ENCODE peak calls at places on chromosomes 3 and 15, in six cellular contexts. One of them, this sample, is unnamed.
A peak's percentile ranks its signal among the peaks of the same experiment; 100 is the strongest.

GRCh38 chr3:108642526-108642925 is 53.0 kb downstream of the DZIP3 start:
- DNase-seq in ovary: no peak
- DNase-seq in HepG2: no peak
- DNase-seq in tibial nerve: no peak
- DNase-seq in AG04450: no peak
- DNase-seq in Peyer's patch: no peak
- DNase-seq in this sample: no peak

GRCh38 chr3:196274585-196274984 is 12.9 kb downstream of the PCYT1A start:
- DNase-seq in tibial nerve: no peak
- DNase-seq in AG04450: no peak
- DNase-seq in HepG2: no peak
- DNase-seq in Peyer's patch: no peak
- DNase-seq in ovary: no peak
- DNase-seq in this sample: no peak

GRCh38 chr3:10774129-10774670 is 41.8 kb upstream of the SLC6A11 start:
- DNase-seq in tibial nerve: no peak
- DNase-seq in ovary: no peak
- DNase-seq in AG04450: no peak
- DNase-seq in Peyer's patch: no peak
- DNase-seq in HepG2: no peak
- DNase-seq in this sample: no peak

GRCh38 chr3:46895204-46895660 is 17.7 kb downstream of the PTH1R start:
- DNase-seq in ovary: peak; percentile 85
- DNase-seq in Peyer's patch: peak; percentile 80
- DNase-seq in AG04450: no peak
- DNase-seq in tibial nerve: peak; percentile 82
- DNase-seq in HepG2: peak; percentile 36
- DNase-seq in this sample: peak; percentile 74

GRCh38 chr3:33901862-33902563 is 103.6 kb downstream of the PDCD6IP start:
- DNase-seq in Peyer's patch: no peak
- DNase-seq in tibial nerve: no peak
- DNase-seq in ovary: no peak
- DNase-seq in HepG2: no peak
- DNase-seq in AG04450: no peak
- DNase-seq in this sample: no peak

GRCh38 chr15:68379759-68380290 is 52.1 kb downstream of the ITGA11 start:
- DNase-seq in AG04450: peak; percentile 61
- DNase-seq in tibial nerve: no peak
- DNase-seq in HepG2: no peak
- DNase-seq in Peyer's patch: no peak
- DNase-seq in ovary: no peak
- DNase-seq in this sample: peak; percentile 22

GRCh38 chr3:106282931-106283330 is 414.1 kb upstream of the CBLB start:
- DNase-seq in HepG2: no peak
- DNase-seq in Peyer's patch: no peak
- DNase-seq in AG04450: no peak
- DNase-seq in tibial nerve: no peak
- DNase-seq in ovary: no peak
- DNase-seq in this sample: no peak

GRCh38 chr3:47527952-47528718 is 14.6 kb upstream of the ELP6 start:
- DNase-seq in AG04450: no peak
- DNase-seq in tibial nerve: no peak
- DNase-seq in ovary: no peak
- DNase-seq in Peyer's patch: no peak
- DNase-seq in HepG2: no peak
- DNase-seq in this sample: no peak

GRCh38 chr3:157631468-157631867 is 128.3 kb upstream of the VEPH1 start:
- DNase-seq in tibial nerve: no peak
- DNase-seq in ovary: no peak
- DNase-seq in Peyer's patch: no peak
- DNase-seq in AG04450: no peak
- DNase-seq in HepG2: no peak
- DNase-seq in this sample: no peak

GRCh38 chr3:83438177-83438576 is 1520.6 kb upstream of the CADM2 start:
- DNase-seq in AG04450: no peak
- DNase-seq in ovary: no peak
- DNase-seq in tibial nerve: no peak
- DNase-seq in HepG2: no peak
- DNase-seq in Peyer's patch: no peak
- DNase-seq in this sample: no peak

GRCh38 chr15:91867581-91868026 is 14.1 kb downstream of the SLCO3A1 start:
- DNase-seq in HepG2: no peak
- DNase-seq in tibial nerve: no peak
- DNase-seq in AG04450: peak; percentile 57
- DNase-seq in Peyer's patch: peak; percentile 54
- DNase-seq in ovary: peak; percentile 78
- DNase-seq in this sample: no peak

GRCh38 chr15:69424748-69425413 is 10.7 kb downstream of the KIF23 start:
- DNase-seq in Peyer's patch: no peak
- DNase-seq in ovary: no peak
- DNase-seq in HepG2: no peak
- DNase-seq in AG04450: no peak
- DNase-seq in tibial nerve: no peak
- DNase-seq in this sample: no peak

GRCh38 chr15:79516646-79517045 is 84.5 kb downstream of the MINAR1 start:
- DNase-seq in ovary: no peak
- DNase-seq in AG04450: no peak
- DNase-seq in tibial nerve: no peak
- DNase-seq in Peyer's patch: no peak
- DNase-seq in HepG2: no peak
- DNase-seq in this sample: no peak

GRCh38 chr15:79515628-79516027 is 83.5 kb downstream of the MINAR1 start:
- DNase-seq in AG04450: no peak
- DNase-seq in Peyer's patch: no peak
- DNase-seq in HepG2: no peak
- DNase-seq in ovary: no peak
- DNase-seq in tibial nerve: no peak
- DNase-seq in this sample: no peak

GRCh38 chr15:79513916-79514315 is 81.8 kb downstream of the MINAR1 start:
- DNase-seq in HepG2: no peak
- DNase-seq in Peyer's patch: no peak
- DNase-seq in AG04450: no peak
- DNase-seq in tibial nerve: no peak
- DNase-seq in ovary: no peak
- DNase-seq in this sample: no peak

GRCh38 chr15:79516155-79516554 is 84.0 kb downstream of the MINAR1 start:
- DNase-seq in Peyer's patch: no peak
- DNase-seq in AG04450: no peak
- DNase-seq in ovary: no peak
- DNase-seq in tibial nerve: no peak
- DNase-seq in HepG2: no peak
- DNase-seq in this sample: no peak
- H3K9me3 ChIP-seq in Peyer's patch: no peaks in the 10 kb centered on the region
- H3K9me3 ChIP-seq in AG04450: no peaks in the 10 kb centered on the region
- H3K9me3 ChIP-seq in ovary: no peaks in the 10 kb centered on the region
- H3K9me3 ChIP-seq in tibial nerve: no peaks in the 10 kb centered on the region
- H3K9me3 ChIP-seq in HepG2: no peaks in the 10 kb centered on the region
- H3K9me3 ChIP-seq in this sample: no peaks in the 10 kb centered on the region

DNA sequence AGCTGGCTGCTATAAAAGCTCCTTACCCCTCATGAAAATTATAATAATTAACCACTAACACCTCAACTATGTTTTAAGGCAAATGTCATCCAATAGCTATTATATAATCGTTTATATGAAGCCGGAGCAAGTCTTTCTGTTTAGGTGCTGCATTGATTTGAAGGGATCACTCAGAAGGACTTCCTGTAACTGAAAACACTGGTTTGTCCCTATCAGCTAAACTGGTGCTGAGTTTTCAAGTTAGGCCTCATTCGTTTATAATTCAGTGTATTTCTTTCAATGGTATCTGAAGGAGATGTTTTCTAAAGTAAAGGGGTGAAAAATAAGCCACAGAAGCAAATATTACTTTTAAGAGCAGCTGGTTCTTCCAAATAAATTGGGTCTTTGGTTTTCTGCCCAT is 14.2 kb downstream of the MEIS2 start:
- DNase-seq in HepG2: no peak
- DNase-seq in AG04450: no peak
- DNase-seq in tibial nerve: no peak
- DNase-seq in Peyer's patch: no peak
- DNase-seq in ovary: no peak
- DNase-seq in this sample: no peak
- H3K9me3 ChIP-seq in HepG2: no peaks in the 10 kb centered on the region
- H3K9me3 ChIP-seq in AG04450: no peaks in the 10 kb centered on the region
- H3K9me3 ChIP-seq in tibial nerve: no peaks in the 10 kb centered on the region
- H3K9me3 ChIP-seq in Peyer's patch: no peaks in the 10 kb centered on the region
- H3K9me3 ChIP-seq in ovary: no peaks in the 10 kb centered on the region
- H3K9me3 ChIP-seq in this sample: no peaks in the 10 kb centered on the region

DNA sequence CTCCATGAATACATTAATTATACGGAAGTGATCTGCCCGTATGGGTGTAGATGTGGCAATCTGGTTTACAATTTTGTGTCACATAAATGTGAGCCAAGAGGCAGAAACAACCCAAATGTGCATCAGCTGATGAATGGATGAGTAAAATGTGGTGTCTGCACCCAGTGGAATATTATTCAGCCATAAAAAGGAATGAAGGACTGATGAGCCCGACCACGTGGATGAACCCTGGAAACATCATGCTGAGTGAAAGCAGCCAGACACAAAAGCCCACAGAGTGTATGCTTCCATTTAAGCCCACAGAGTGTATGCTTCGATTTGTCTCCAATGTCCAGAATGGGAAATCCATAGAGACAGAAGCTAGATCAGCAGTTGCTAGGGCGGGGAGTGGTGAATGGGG is 27.6 kb upstream of the FBLN2 start:
- DNase-seq in tibial nerve: no peak
- DNase-seq in HepG2: no peak
- DNase-seq in AG04450: no peak
- DNase-seq in ovary: no peak
- DNase-seq in Peyer's patch: no peak
- DNase-seq in this sample: no peak
- H3K9me3 ChIP-seq in tibial nerve: no peaks in the 10 kb centered on the region
- H3K9me3 ChIP-seq in HepG2: no peaks in the 10 kb centered on the region
- H3K9me3 ChIP-seq in AG04450: peaks cover 5% of the 10 kb centered on the region
- H3K9me3 ChIP-seq in ovary: no peaks in the 10 kb centered on the region
- H3K9me3 ChIP-seq in Peyer's patch: no peaks in the 10 kb centered on the region
- H3K9me3 ChIP-seq in this sample: no peaks in the 10 kb centered on the region

GRCh38 chr3:119616056-119616455 is 18.4 kb downstream of the PLA1A start:
- DNase-seq in tibial nerve: no peak
- DNase-seq in AG04450: no peak
- DNase-seq in HepG2: no peak
- DNase-seq in Peyer's patch: no peak
- DNase-seq in ovary: no peak
- DNase-seq in this sample: no peak

GRCh38 chr3:119609301-119609700 is 11.6 kb downstream of the PLA1A start:
- DNase-seq in ovary: no peak
- DNase-seq in tibial nerve: no peak
- DNase-seq in Peyer's patch: no peak
- DNase-seq in HepG2: no peak
- DNase-seq in AG04450: no peak
- DNase-seq in this sample: no peak

GRCh38 chr3:119611664-119612063 is 14.0 kb downstream of the PLA1A start:
- DNase-seq in AG04450: no peak
- DNase-seq in HepG2: no peak
- DNase-seq in tibial nerve: no peak
- DNase-seq in Peyer's patch: no peak
- DNase-seq in ovary: no peak
- DNase-seq in this sample: no peak

GRCh38 chr3:119613201-119613600 is 15.5 kb downstream of the PLA1A start:
- DNase-seq in Peyer's patch: no peak
- DNase-seq in tibial nerve: no peak
- DNase-seq in HepG2: no peak
- DNase-seq in AG04450: no peak
- DNase-seq in ovary: no peak
- DNase-seq in this sample: no peak

GRCh38 chr3:119613872-119614271 is 16.2 kb downstream of the PLA1A start:
- DNase-seq in tibial nerve: no peak
- DNase-seq in Peyer's patch: no peak
- DNase-seq in ovary: no peak
- DNase-seq in HepG2: no peak
- DNase-seq in AG04450: no peak
- DNase-seq in this sample: no peak
- H3K9me3 ChIP-seq in tibial nerve: no peaks in the 10 kb centered on the region
- H3K9me3 ChIP-seq in Peyer's patch: no peaks in the 10 kb centered on the region
- H3K9me3 ChIP-seq in ovary: no peaks in the 10 kb centered on the region
- H3K9me3 ChIP-seq in HepG2: no peaks in the 10 kb centered on the region
- H3K9me3 ChIP-seq in AG04450: no peaks in the 10 kb centered on the region
- H3K9me3 ChIP-seq in this sample: no peaks in the 10 kb centered on the region

GRCh38 chr3:67200618-67201017 is 202.5 kb downstream of the KBTBD8 start:
- DNase-seq in ovary: no peak
- DNase-seq in tibial nerve: no peak
- DNase-seq in AG04450: no peak
- DNase-seq in Peyer's patch: no peak
- DNase-seq in HepG2: no peak
- DNase-seq in this sample: no peak

GRCh38 chr3:67192466-67192865 is 194.4 kb downstream of the KBTBD8 start:
- DNase-seq in Peyer's patch: no peak
- DNase-seq in HepG2: no peak
- DNase-seq in AG04450: no peak
- DNase-seq in ovary: no peak
- DNase-seq in tibial nerve: no peak
- DNase-seq in this sample: no peak

GRCh38 chr3:67198374-67198773 is 200.3 kb downstream of the KBTBD8 start:
- DNase-seq in ovary: no peak
- DNase-seq in Peyer's patch: no peak
- DNase-seq in tibial nerve: no peak
- DNase-seq in AG04450: no peak
- DNase-seq in HepG2: no peak
- DNase-seq in this sample: no peak

GRCh38 chr3:67202053-67202452 is 203.9 kb downstream of the KBTBD8 start:
- DNase-seq in ovary: no peak
- DNase-seq in AG04450: no peak
- DNase-seq in HepG2: no peak
- DNase-seq in tibial nerve: no peak
- DNase-seq in Peyer's patch: no peak
- DNase-seq in this sample: no peak

DNA sequence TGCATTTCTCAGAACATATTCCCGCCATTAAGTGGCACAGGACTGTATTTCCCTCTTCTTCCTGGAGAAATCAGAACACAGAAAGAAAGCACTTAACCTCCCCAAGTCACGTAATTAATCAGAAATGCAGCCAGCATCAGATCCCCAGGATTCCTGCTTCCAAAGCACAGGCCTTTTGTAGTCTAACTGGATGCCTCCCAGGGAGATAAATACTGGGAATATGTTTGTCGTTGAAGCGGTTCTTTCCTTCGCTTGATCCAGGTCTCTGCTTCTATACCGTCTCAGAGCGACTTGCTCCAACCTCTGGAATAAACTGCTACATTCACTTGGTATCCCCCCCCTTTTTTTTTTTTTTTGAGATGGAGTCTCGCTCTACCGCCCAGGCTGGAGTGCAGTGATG is 198.6 kb downstream of the KBTBD8 start:
- DNase-seq in AG04450: no peak
- DNase-seq in HepG2: no peak
- DNase-seq in Peyer's patch: no peak
- DNase-seq in tibial nerve: no peak
- DNase-seq in ovary: no peak
- DNase-seq in this sample: no peak
- H3K9me3 ChIP-seq in AG04450: no peaks in the 10 kb centered on the region
- H3K9me3 ChIP-seq in HepG2: no peaks in the 10 kb centered on the region
- H3K9me3 ChIP-seq in Peyer's patch: no peaks in the 10 kb centered on the region
- H3K9me3 ChIP-seq in tibial nerve: no peaks in the 10 kb centered on the region
- H3K9me3 ChIP-seq in ovary: no peaks in the 10 kb centered on the region
- H3K9me3 ChIP-seq in this sample: no peaks in the 10 kb centered on the region

This sample was measured in OCI-LY7.